ENCODE peak calls at places on chromosomes 7 and 10, in eight cellular contexts. V is colonic mucosa, N is brain microvascular endothelial cell, J is lung, Q is A549, P is ovary, F is mesendoderm, E is stomach. H is an unnamed sample.

GRCh38 chr10:83983578-83984255 is 155.6 kb upstream of the GHITM start:
- DNase-seq in V (no peak), N (peak; percentile 1), J (no peak), Q (peak; percentile 5), P (no peak), F (peak; percentile 74), E (no peak), H (no peak)

GRCh38 chr7:17516768-17517167 is 218.3 kb downstream of the AHR start:
- DNase-seq in V (no peak), N (no peak), J (no peak), Q (no peak), P (no peak), F (no peak), E (no peak), H (no peak)

GRCh38 chr10:94546058-94546595 is 539 bp downstream of the HELLS start:
- DNase-seq in V (no peak), N (peak; percentile 5), J (no peak), Q (peak; percentile 20), P (no peak), F (peak; percentile 44), E (no peak), H (no peak)

GRCh38 chr7:129073204-129073603 is 18.3 kb upstream of the TNPO3 start:
- DNase-seq in V (no peak), N (no peak), J (no peak), Q (no peak), P (no peak), F (no peak), E (no peak), H (no peak)

GRCh38 chr10:97549587-97550322 is 22.8 kb upstream of the ANKRD2 start:
- DNase-seq in V (no peak), N (no peak), J (no peak), Q (no peak), P (peak; percentile 40), F (peak; percentile 49), E (no peak), H (no peak)

GRCh38 chr7:158828343-158829020 is 827 bp downstream of the ESYT2 start:
- DNase-seq in V (peak; percentile 55), N (no peak), J (peak; percentile 44), Q (peak; percentile 29), P (peak; percentile 66), F (peak; percentile 68), E (peak; percentile 56), H (peak; percentile 84)

GRCh38 chr7:27615420-27616185 is 47.1 kb downstream of the HIBADH start:
- DNase-seq in V (no peak), N (no peak), J (no peak), Q (no peak), P (no peak), F (no peak), E (no peak), H (no peak)

GRCh38 chr10:106189254-106189653 is 975.3 kb downstream of the SORCS1 start:
- DNase-seq in V (no peak), N (no peak), J (no peak), Q (peak; percentile 33), P (no peak), F (peak; percentile 77), E (peak; percentile 26), H (no peak)

GRCh38 chr7:153886506-153887391 is 165.4 kb upstream of the DPP6 start:
- DNase-seq in V (no peak), N (no peak), J (no peak), Q (no peak), P (no peak), F (peak; percentile 63), E (no peak), H (peak; percentile 72)

GRCh38 chr7:111459757-111460280 is 102.5 kb downstream of the IMMP2L start:
- DNase-seq in V (no peak), N (no peak), J (no peak), Q (no peak), P (no peak), F (no peak), E (no peak), H (no peak)

GRCh38 chr10:102919992-102920736 is 2.1 kb downstream of the CNNM2 start:
- DNase-seq in V (no peak), N (no peak), J (no peak), Q (no peak), P (no peak), F (peak; percentile 68), E (no peak), H (no peak)

GRCh38 chr7:48617988-48618387 is 306.4 kb upstream of the CDC14C start:
- DNase-seq in V (no peak), N (no peak), J (no peak), Q (no peak), P (no peak), F (no peak), E (no peak), H (no peak)

GRCh38 chr10:132021504-132022143 is 39.9 kb upstream of the BNIP3 start:
- DNase-seq in V (no peak), N (no peak), J (no peak), Q (no peak), P (no peak), F (no peak), E (no peak), H (no peak)

GRCh38 chr7:155371884-155372781 is 74.5 kb downstream of the INSIG1 start:
- DNase-seq in V (no peak), N (no peak), J (no peak), Q (peak; percentile 29), P (no peak), F (no peak), E (no peak), H (peak; percentile 71)

GRCh38 chr7:104089622-104090021 is 100.2 kb upstream of the RELN start:
- DNase-seq in V (no peak), N (no peak), J (no peak), Q (no peak), P (no peak), F (no peak), E (no peak), H (no peak)

GRCh38 chr10:28969413-28969812 is 292.1 kb downstream of the BAMBI start:
- DNase-seq in V (no peak), N (no peak), J (no peak), Q (no peak), P (no peak), F (no peak), E (no peak), H (no peak)

GRCh38 chr7:75649462-75649861 is 89.3 kb downstream of the HIP1 start:
- DNase-seq in V (no peak), N (no peak), J (peak; percentile 31), Q (peak; percentile 62), P (no peak), F (peak; percentile 31), E (no peak), H (peak; percentile 74)

GRCh38 chr10:11336703-11337102 is 274.7 kb downstream of the USP6NL start:
- DNase-seq in V (no peak), N (no peak), J (no peak), Q (no peak), P (no peak), F (peak; percentile 65), E (no peak), H (no peak)

GRCh38 chr7:107232568-107233090 is 63.8 kb downstream of the HBP1 start:
- DNase-seq in V (no peak), N (peak; percentile 67), J (no peak), Q (no peak), P (no peak), F (no peak), E (no peak), H (no peak)

GRCh38 chr10:35451103-35452016 is 115.1 kb downstream of the CCNY start:
- DNase-seq in V (no peak), N (no peak), J (no peak), Q (no peak), P (no peak), F (no peak), E (no peak), H (no peak)

GRCh38 chr10:52198540-52198939 is 115.5 kb upstream of the DKK1 start:
- DNase-seq in V (no peak), N (peak; percentile 5), J (no peak), Q (no peak), P (no peak), F (no peak), E (no peak), H (no peak)

GRCh38 chr7:108589874-108590273 is 20.2 kb downstream of the DNAJB9 start:
- DNase-seq in V (no peak), N (no peak), J (no peak), Q (no peak), P (no peak), F (no peak), E (no peak), H (no peak)

GRCh38 chr7:23654508-23654907 is 25.5 kb upstream of the FAM221A start:
- DNase-seq in V (peak; percentile 40), N (peak; percentile 16), J (no peak), Q (peak; percentile 55), P (no peak), F (peak; percentile 71), E (peak; percentile 58), H (no peak)

GRCh38 chr10:100380400-100380799 is 33.4 kb downstream of the SCD start:
- DNase-seq in V (no peak), N (no peak), J (no peak), Q (no peak), P (no peak), F (no peak), E (no peak), H (no peak)
- H3K4me3 ChIP-seq in V (no peak overlapping the region), N (no peak overlapping the region), J (no peak overlapping the region), Q (no peak overlapping the region), P (no peak overlapping the region), F (no peak overlapping the region), E (no peak overlapping the region), H (no peak overlapping the region)

GRCh38 chr10:3539696-3540383 is 245.2 kb downstream of the KLF6 start:
- DNase-seq in V (no peak), N (no peak), J (peak; percentile 16), Q (no peak), P (no peak), F (no peak), E (no peak), H (no peak)

GRCh38 chr10:3537518-3537917 is 247.5 kb downstream of the KLF6 start:
- DNase-seq in V (no peak), N (no peak), J (no peak), Q (no peak), P (no peak), F (peak; percentile 67), E (no peak), H (no peak)

GRCh38 chr10:3538291-3538849 is 246.6 kb downstream of the KLF6 start:
- DNase-seq in V (no peak), N (peak; percentile 46), J (peak; percentile 23), Q (peak; percentile 13), P (no peak), F (peak; percentile 20), E (no peak), H (no peak)

GRCh38 chr10:3542185-3542611 is 242.8 kb downstream of the KLF6 start:
- DNase-seq in V (no peak), N (peak; percentile 38), J (peak; percentile 11), Q (peak; percentile 19), P (no peak), F (no peak), E (no peak), H (peak; percentile 83)

GRCh38 chr10:3538850-3539531 is 246.0 kb downstream of the KLF6 start:
- DNase-seq in V (no peak), N (peak; percentile 96), J (peak; percentile 44), Q (peak; percentile 50), P (no peak), F (peak; percentile 95), E (peak; percentile 34), H (peak; percentile 87)
- H3K27ac ChIP-seq in V (peak overlapping the region; percentile 51), N (peak overlapping the region; percentile 92), J (no peak overlapping the region), Q (peak overlapping the region; percentile 14), P (no peak overlapping the region), F (no peak overlapping the region), E (peak overlapping the region; percentile 27), H (peak overlapping the region; percentile 37)

GRCh38 chr7:20794676-20795075 is 8.0 kb upstream of the SP8 start:
- DNase-seq in V (no peak), N (no peak), J (no peak), Q (no peak), P (no peak), F (no peak), E (no peak), H (no peak)
- H3K4me3 ChIP-seq in V (no peak overlapping the region), N (no peak overlapping the region), J (no peak overlapping the region), Q (no peak overlapping the region), P (no peak overlapping the region), F (no peak overlapping the region), E (no peak overlapping the region), H (no peak overlapping the region)

GRCh38 chr10:73589538-73590126 is 1.5 kb downstream of the USP54 start:
- DNase-seq in V (no peak), N (peak; percentile 81), J (no peak), Q (no peak), P (no peak), F (peak; percentile 26), E (peak; percentile 30), H (no peak)
- H3K27ac ChIP-seq in V (peak overlapping the region; percentile 77), N (peak overlapping the region; percentile 90), J (peak overlapping the region; percentile 16), Q (no peak overlapping the region), P (no peak overlapping the region), F (no peak overlapping the region), E (peak overlapping the region; percentile 36), H (no peak overlapping the region)

H was measured in aorta.